ENCODE peak calls at places on chromosomes 16 and 17, in ten cellular contexts. M is stimulated activated CD8-positive, alpha-beta memory T cell treated with anti-CD3 and anti-CD28 coated beads, Interleukin-4, amount 100 ng/mL, for 1 hour; C is iris pigment epithelial cell; B is T-helper 2 cell; U is substantia nigra; Y is heart left ventricle; D is Right ventricle myocardium superior; V is skeletal muscle cell; H is omental fat pad; X is AG10803. I is an unnamed sample.

GRCh38 chr16:66036162-66036561 is 330.3 kb upstream of the CDH5 start:
- DNase-seq in M (no peak), C (peak; percentile 12), B (no peak), U (no peak), Y (peak; percentile 40), D (no peak), V (no peak), H (no peak), X (peak; percentile 60), I (no peak)

GRCh38 chr17:76268991-76269981 is 4.1 kb downstream of the UBALD2 start:
- DNase-seq in M (no peak), C (no peak), B (no peak), U (no peak), Y (no peak), D (no peak), V (no peak), H (no peak), X (no peak), I (no peak)

GRCh38 chr17:10295728-10296343 is 77.0 kb downstream of the MYH13 start:
- DNase-seq in M (no peak), C (peak; percentile 52), B (no peak), U (peak; percentile 1), Y (no peak), D (peak; percentile 53), V (no peak), H (peak; percentile 40), X (peak; percentile 72), I (no peak)

GRCh38 chr16:6131526-6132050 is 1034.0 kb upstream of the EEF2KMT start:
- DNase-seq in M (no peak), C (no peak), B (no peak), U (no peak), Y (no peak), D (no peak), V (no peak), H (no peak), X (no peak), I (no peak)

GRCh38 chr16:50099957-50100648 is 34.3 kb downstream of the HEATR3 start:
- DNase-seq in M (no peak), C (no peak), B (no peak), U (no peak), Y (no peak), D (no peak), V (no peak), H (no peak), X (no peak), I (no peak)

GRCh38 chr17:15909481-15909991 is 35.4 kb upstream of the ADORA2B start:
- DNase-seq in M (no peak), C (no peak), B (no peak), U (no peak), Y (peak; percentile 74), D (no peak), V (no peak), H (no peak), X (peak; percentile 17), I (no peak)

GRCh38 chr17:44972953-44973352 is 4.8 kb upstream of the C1QL1 start:
- DNase-seq in M (no peak), C (no peak), B (no peak), U (no peak), Y (no peak), D (no peak), V (no peak), H (no peak), X (peak; percentile 49), I (no peak)

GRCh38 chr16:75248142-75248535 is 3.3 kb downstream of the BCAR1 start:
- DNase-seq in M (no peak), C (no peak), B (no peak), U (peak; percentile 78), Y (no peak), D (no peak), V (no peak), H (no peak), X (no peak), I (no peak)

GRCh38 chr17:44546711-44547606 is 10.3 kb upstream of the FZD2 start:
- DNase-seq in M (no peak), C (peak; percentile 74), B (no peak), U (no peak), Y (no peak), D (no peak), V (no peak), H (no peak), X (peak; percentile 53), I (no peak)

GRCh38 chr16:68676113-68676860 is 31.2 kb downstream of the CDH3 start:
- DNase-seq in M (no peak), C (no peak), B (no peak), U (no peak), Y (no peak), D (no peak), V (no peak), H (no peak), X (no peak), I (no peak)

GRCh38 chr17:41784207-41784744 is 2.2 kb downstream of the JUP start:
- DNase-seq in M (no peak), C (peak; percentile 72), B (no peak), U (no peak), Y (peak; percentile 80), D (peak; percentile 72), V (no peak), H (no peak), X (no peak), I (no peak)

GRCh38 chr17:82052638-82053059 is 951 bp downstream of the GPS1 start:
- DNase-seq in M (no peak), C (no peak), B (no peak), U (no peak), Y (no peak), D (no peak), V (no peak), H (no peak), X (no peak), I (no peak)

GRCh38 chr16:86949116-86949515 is 368.1 kb downstream of the C16orf95 start:
- DNase-seq in M (no peak), C (no peak), B (no peak), U (no peak), Y (no peak), D (no peak), V (no peak), H (no peak), X (no peak), I (no peak)

GRCh38 chr17:33944412-33944811 is 310.7 kb upstream of the CCL2 start:
- DNase-seq in M (no peak), C (no peak), B (no peak), U (no peak), Y (no peak), D (no peak), V (no peak), H (no peak), X (no peak), I (no peak)

GRCh38 chr17:40203131-40203530 is 16.0 kb upstream of the WIPF2 start:
- DNase-seq in M (no peak), C (no peak), B (no peak), U (no peak), Y (no peak), D (no peak), V (no peak), H (no peak), X (no peak), I (no peak)

GRCh38 chr17:65008877-65009276 is 47.7 kb downstream of the GNA13 start:
- DNase-seq in M (no peak), C (no peak), B (no peak), U (no peak), Y (no peak), D (no peak), V (no peak), H (no peak), X (no peak), I (no peak)

GRCh38 chr16:87186440-87186839 is 130.8 kb downstream of the C16orf95 start:
- DNase-seq in M (no peak), C (no peak), B (no peak), U (no peak), Y (no peak), D (no peak), V (no peak), H (no peak), X (no peak), I (no peak)